ENCODE peak calls at places on chromosomes 12 and 14, in five cellular contexts. O is PC-3, F is hepatocyte, B is keratinocyte, W is endothelial cell of umbilical vein. K is an unnamed sample. For H3K79me2, the result is how much of the 10 kb centered on the place peaks cover.

GRCh38 chr14:20970647-20970982 is 15.3 kb downstream of the RNASE2 start:
- DNase-seq in B (no peak), O (no peak), F (no peak), W (no peak), K (no peak)

GRCh38 chr12:18749381-18749957 is 11.6 kb downstream of the CAPZA3 start:
- DNase-seq in O (no peak), F (no peak), W (no peak), B (no peak), K (no peak)

GRCh38 chr14:98711453-98711852 is 560.5 kb downstream of the BCL11B start:
- DNase-seq in W (no peak), O (no peak), B (no peak), F (no peak), K (no peak)

GRCh38 chr12:51371295-51371953 is 19.8 kb downstream of the GALNT6 start:
- DNase-seq in O (peak), W (peak), F (peak), B (peak), K (peak)

GRCh38 chr14:94575730-94576585 is 5.3 kb upstream of the SERPINA5 start:
- DNase-seq in O (no peak), W (no peak), B (no peak), F (no peak), K (no peak)

GRCh38 chr14:49621114-49621881 is 699 bp downstream of the MGAT2 start:
- DNase-seq in O (peak), F (peak), B (no peak), W (peak), K (peak)

GRCh38 chr12:112906712-112907414 is at the start of gene OAS1:
- DNase-seq in B (no peak), W (peak), O (peak), F (peak), K (peak)

GRCh38 chr12:111673503-111673902 is 12.3 kb downstream of the BRAP start:
- DNase-seq in W (peak), F (peak), O (peak), B (no peak), K (no peak)

GRCh38 chr14:70701610-70702009 is 59.9 kb downstream of the TTC9 start:
- DNase-seq in F (no peak), B (no peak), O (no peak), W (no peak), K (no peak)

GRCh38 chr14:32697704-32698103 is 241.0 kb upstream of the NPAS3 start:
- DNase-seq in W (peak), O (peak), B (no peak), F (no peak), K (no peak)

GRCh38 chr12:80846930-80847329 is 90.8 kb downstream of the LIN7A start:
- DNase-seq in W (no peak), F (no peak), B (no peak), O (no peak), K (no peak)

GRCh38 chr14:103629503-103630121 is 601 bp downstream of the KLC1 start:
- DNase-seq in O (peak), F (peak), B (no peak), W (no peak), K (peak)

GRCh38 chr12:76268267-76268666 is 79.9 kb downstream of the BBS10 start:
- DNase-seq in B (no peak), O (no peak), F (no peak), W (no peak), K (no peak)

GRCh38 chr14:68676511-68676943 is 116.3 kb downstream of the ZFP36L1 start:
- DNase-seq in F (peak), B (peak), O (no peak), W (no peak), K (peak)

GRCh38 chr12:81070846-81071245 is 7.0 kb upstream of the ACSS3 start:
- DNase-seq in F (no peak), W (no peak), O (no peak), B (no peak), K (no peak)

GRCh38 chr12:114658002-114658441 is 26.0 kb downstream of the TBX3 start:
- DNase-seq in W (no peak), F (no peak), O (no peak), B (no peak), K (no peak)

GRCh38 chr12:81598205-81598604 is 160.9 kb downstream of the PPFIA2 start:
- DNase-seq in W (no peak), B (no peak), O (no peak), F (no peak), K (no peak)

GRCh38 chr12:34402228-34402898 is 380.1 kb downstream of the ALG10 start:
- DNase-seq in F (peak), W (no peak), O (no peak), B (no peak), K (no peak)

GRCh38 chr12:77686760-77687159 is 143.9 kb upstream of the NAV3 start:
- DNase-seq in F (no peak), O (no peak), B (no peak), W (peak), K (no peak)

GRCh38 chr14:106489112-106489881 is 962.9 kb downstream of the TMEM121 start:
- DNase-seq in O (no peak), B (no peak), W (no peak), F (no peak), K (no peak)

GRCh38 chr12:124110372-124110883 is 137.4 kb downstream of the ZNF664 start:
- DNase-seq in W (peak), F (no peak), B (no peak), O (no peak), K (no peak)

GRCh38 chr12:6361834-6362233 is 13.5 kb downstream of the SCNN1A start:
- DNase-seq in F (no peak), W (peak), O (peak), B (no peak), K (no peak)

GRCh38 chr12:89179983-89180382 is 172.3 kb downstream of the DUSP6 start:
- DNase-seq in B (peak), F (peak), O (peak), W (peak), K (no peak)

GRCh38 chr14:52694761-52695480 is 437 bp downstream of the ERO1A start:
- DNase-seq in O (peak), W (peak), B (no peak), F (peak), K (peak)

GRCh38 chr14:54207476-54207875 is 189.3 kb upstream of the CDKN3 start:
- DNase-seq in B (no peak), W (no peak), F (no peak), O (no peak), K (no peak)

GRCh38 chr14:60790850-60791249 is 56.3 kb downstream of the MNAT1 start:
- DNase-seq in O (no peak), W (no peak), F (no peak), B (no peak), K (no peak)

GRCh38 chr12:114682920-114683708 is 861 bp downstream of the TBX3 start:
- DNase-seq in O (peak), F (no peak), B (no peak), W (peak), K (peak)

GRCh38 chr12:6494351-6494743 is 445 bp downstream of the NCAPD2 start:
- DNase-seq in F (no peak), B (no peak), W (no peak), O (no peak), K (no peak)

GRCh38 chr14:61925043-61925442 is 162.8 kb downstream of the SNAPC1 start:
- DNase-seq in F (no peak), W (peak), B (no peak), O (peak), K (peak)

GRCh38 chr12:57401165-57401564 is 29.7 kb downstream of the R3HDM2 start:
- DNase-seq in W (no peak), B (no peak), F (no peak), O (no peak), K (no peak)

GRCh38 chr12:87216436-87216835 is 812.8 kb downstream of the C12orf50 start:
- DNase-seq in W (no peak), B (no peak), O (no peak), F (no peak), K (no peak)

GRCh38 chr14:36208690-36209278 is 32.3 kb upstream of the PTCSC3 start:
- DNase-seq in B (no peak), W (no peak), F (peak), O (no peak), K (no peak)

GRCh38 chr12:11718768-11719253 is 69.3 kb downstream of the ETV6 start:
- DNase-seq in F (no peak), B (no peak), O (peak), W (peak), K (peak)

GRCh38 chr12:53481957-53482586 is 17.2 kb downstream of the MAP3K12 start:
- DNase-seq in F (peak), B (no peak), W (no peak), O (peak), K (peak)

GRCh38 chr12:7131502-7131866 is 1.3 kb downstream of the CLSTN3 start:
- DNase-seq in W (no peak), F (no peak), B (no peak), O (no peak), K (peak)

GRCh38 chr14:39812532-39813320 is 380.5 kb upstream of the FBXO33 start:
- DNase-seq in F (no peak), O (no peak), B (no peak), W (no peak), K (no peak)

GRCh38 chr14:44712095-44712822 is 205.2 kb upstream of the FSCB start:
- DNase-seq in B (no peak), F (no peak), W (no peak), O (no peak), K (peak)

GRCh38 chr12:99287136-99287535 is 360.4 kb upstream of the GARIN6 start:
- DNase-seq in B (no peak), F (no peak), W (no peak), O (no peak), K (peak)
- H2AFZ ChIP-seq in B (no peak), F (no peak), W (no peak), O (no peak), K (no peak)

GRCh38 chr14:24052656-24053547 is 1.1 kb downstream of the CARMIL3 start:
- DNase-seq in B (no peak), W (no peak), F (no peak), O (no peak), K (no peak)
- H3K79me2 ChIP-seq in B (under half), W (under half), F (under half), O (under half), K (under half)

DNA sequence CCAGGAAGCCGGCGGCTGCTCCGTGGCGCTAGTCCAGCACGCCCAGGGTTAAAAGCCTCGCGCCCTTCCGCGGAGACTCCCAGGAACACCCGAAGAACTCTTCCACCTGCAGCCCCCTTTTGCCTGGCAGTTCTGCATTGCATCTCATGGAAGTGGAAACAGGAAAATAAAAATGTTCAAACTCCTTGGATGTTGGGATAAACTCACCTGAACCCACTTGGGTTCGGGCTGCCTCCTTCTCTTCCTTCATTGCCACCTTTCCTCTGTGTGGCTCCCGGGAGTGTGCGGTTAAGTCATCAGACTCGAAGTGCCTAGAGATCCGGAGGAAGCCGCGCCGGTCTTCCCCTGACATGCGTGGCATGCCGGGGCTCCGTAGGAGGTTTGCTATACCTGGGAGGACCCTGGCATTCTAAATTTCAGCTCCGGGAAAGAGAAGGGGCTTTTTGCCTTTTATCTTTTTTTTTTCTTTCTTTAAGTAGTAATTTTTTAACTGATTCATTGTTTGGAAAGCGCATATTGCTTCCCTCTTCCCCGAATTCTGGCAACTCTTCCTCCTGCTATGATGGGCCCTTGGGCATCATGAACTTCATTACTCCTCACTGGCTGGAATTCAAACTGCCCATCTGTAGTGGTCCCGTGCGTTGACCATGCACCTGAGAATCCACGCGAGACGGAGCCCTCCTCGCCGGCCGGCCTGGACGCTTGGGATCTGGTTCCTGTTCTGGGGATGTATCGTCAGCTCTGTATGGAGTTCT is 931.5 kb downstream of the DIO2 start:
- DNase-seq in O (peak), B (no peak), W (no peak), F (peak), K (peak)
- TF ChIP-seq EZH2 in O (no peak), B (no peak), W (no peak), F (peak), K (peak)

GRCh38 chr12:79537675-79538074 is 153.1 kb downstream of the PAWR start:
- DNase-seq in F (no peak), B (no peak), O (no peak), W (no peak), K (no peak)

GRCh38 chr12:79531547-79531946 is 159.2 kb downstream of the PAWR start:
- DNase-seq in B (no peak), F (peak), W (no peak), O (peak), K (no peak)

GRCh38 chr12:79534029-79534867 is 156.5 kb downstream of the PAWR start:
- DNase-seq in O (peak), F (no peak), B (no peak), W (no peak), K (no peak)

GRCh38 chr12:79535751-79536150 is 155.0 kb downstream of the PAWR start:
- DNase-seq in B (no peak), W (no peak), F (no peak), O (no peak), K (no peak)
- H2AFZ ChIP-seq in B (no peak), W (no peak), F (no peak), O (no peak), K (no peak)

DNA sequence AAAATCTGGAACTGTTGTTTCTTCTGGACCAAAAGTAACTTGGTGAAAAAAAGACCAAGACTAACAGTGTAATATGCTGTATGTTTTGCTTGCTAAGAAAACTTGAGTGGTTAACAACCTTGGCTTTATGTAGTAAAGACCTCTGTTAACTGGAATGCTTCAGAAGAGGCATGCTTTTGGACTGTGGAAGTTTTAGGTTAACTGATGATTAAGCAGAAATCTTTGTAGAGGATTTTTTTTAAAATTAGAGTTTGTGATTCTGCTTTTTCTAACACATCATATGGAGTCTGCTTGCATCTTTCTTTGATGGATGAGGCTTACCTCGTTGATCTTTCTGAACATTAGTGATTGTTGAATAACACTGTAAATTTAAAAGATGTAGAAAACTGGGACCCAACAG is 17.5 kb downstream of the PELI2 start:
- DNase-seq in B (no peak), F (no peak), O (no peak), W (no peak), K (no peak)
- H3K79me2 ChIP-seq in B (under half), F (half or more), O (under half), W (under half), K (half or more)

GRCh38 chr14:37616853-37617252 is 21.4 kb downstream of the TTC6 start:
- DNase-seq in W (no peak), O (no peak), B (no peak), F (no peak), K (no peak)

GRCh38 chr14:37615582-37616289 is 20.3 kb downstream of the TTC6 start:
- DNase-seq in W (no peak), F (no peak), O (peak), B (no peak), K (no peak)

GRCh38 chr14:37608649-37609048 is 13.2 kb downstream of the TTC6 start:
- DNase-seq in W (no peak), F (no peak), B (no peak), O (no peak), K (no peak)

GRCh38 chr14:37610945-37611523 is 15.6 kb downstream of the TTC6 start:
- DNase-seq in B (no peak), F (no peak), O (no peak), W (no peak), K (no peak)
- TF ChIP-seq EZH2 in B (peak), F (no peak), O (no peak), W (peak), K (no peak)

GRCh38 chr12:27101290-27101689 is 18.9 kb upstream of the C12orf71 start:
- DNase-seq in F (no peak), B (no peak), W (peak), O (peak), K (no peak)

GRCh38 chr12:27096420-27096819 is 14.0 kb upstream of the C12orf71 start:
- DNase-seq in F (no peak), O (no peak), B (no peak), W (no peak), K (no peak)

GRCh38 chr12:27094726-27095125 is 12.3 kb upstream of the C12orf71 start:
- DNase-seq in F (no peak), B (no peak), W (no peak), O (no peak), K (no peak)

GRCh38 chr12:27095346-27095745 is 13.0 kb upstream of the C12orf71 start:
- DNase-seq in O (no peak), W (no peak), B (no peak), F (no peak), K (no peak)
- H2AFZ ChIP-seq in O (no peak), W (no peak), B (no peak), F (no peak), K (no peak)

GRCh38 chr12:109461049-109461845 is 15.9 kb downstream of the KCTD10 start:
- DNase-seq in W (peak), O (peak), B (no peak), F (peak), K (no peak)
- H3K79me2 ChIP-seq in W (half or more), O (half or more), B (half or more), F (half or more), K (half or more)

K was measured in neural progenitor cell.